ENCODE peak calls at places on chromosomes 3 and 15, in ten cellular contexts. I, L, C, A, F, P, X, Q, V and K are unnamed samples.

GRCh38 chr3:50339485-50340196 is 995 bp downstream of the RASSF1 start:
- DNase-seq in X (peak; percentile 53), V (no peak), L (no peak), A (no peak), Q (no peak), I (no peak), F (no peak), P (no peak), C (no peak), K (no peak)

GRCh38 chr3:38153986-38154608 is 11.2 kb upstream of the OXSR1 start:
- DNase-seq in I (no peak), P (no peak), C (no peak), X (peak; percentile 91), V (no peak), Q (no peak), F (no peak), L (no peak), A (no peak), K (no peak)

GRCh38 chr3:150546226-150547044 is at the start of the genes EIF2A and SERP1:
- DNase-seq in Q (peak; percentile 99), P (peak; percentile 98), I (peak; percentile 99), V (peak; percentile 99), L (peak; percentile 99), F (peak; percentile 97), A (peak; percentile 99), C (peak; percentile 100), X (peak; percentile 99), K (peak; percentile 98)

GRCh38 chr15:94387854-94388441 is 156.6 kb downstream of the MCTP2 start:
- DNase-seq in A (peak; percentile 26), I (no peak), V (no peak), X (no peak), C (no peak), Q (no peak), F (no peak), L (no peak), P (no peak), K (no peak)

GRCh38 chr15:49037546-49037940 is 8.7 kb downstream of the SECISBP2L start:
- DNase-seq in C (no peak), X (no peak), A (no peak), I (no peak), L (no peak), V (no peak), F (no peak), Q (no peak), P (no peak), K (no peak)

GRCh38 chr15:30043211-30043655 is 39.5 kb upstream of the GOLGA8J start:
- DNase-seq in X (peak; percentile 52), I (no peak), P (no peak), L (no peak), A (no peak), C (peak; percentile 12), Q (no peak), F (no peak), V (no peak), K (no peak)

GRCh38 chr3:112931737-112932521 is 43.0 kb downstream of the CD200R1 start:
- DNase-seq in Q (no peak), L (peak; percentile 4), P (no peak), X (no peak), F (no peak), C (no peak), V (no peak), I (peak; percentile 59), A (no peak), K (no peak)

GRCh38 chr15:49435201-49435600 is 12.2 kb downstream of the FGF7 start:
- DNase-seq in F (no peak), V (no peak), Q (no peak), I (no peak), A (no peak), C (no peak), X (peak; percentile 44), L (no peak), P (no peak), K (no peak)

GRCh38 chr15:77604973-77605372 is 27.7 kb downstream of the LINGO1 start:
- DNase-seq in L (no peak), Q (no peak), I (no peak), A (no peak), V (no peak), X (no peak), C (no peak), F (no peak), P (no peak), K (no peak)

GRCh38 chr3:48247401-48247807 is 6.5 kb downstream of the ZNF589 start:
- DNase-seq in P (no peak), Q (no peak), V (no peak), L (no peak), X (peak; percentile 62), I (peak; percentile 29), C (no peak), F (no peak), A (peak; percentile 45), K (no peak)

GRCh38 chr15:61421470-61421869 is 192.4 kb upstream of the RORA start:
- DNase-seq in I (no peak), X (no peak), V (no peak), L (no peak), F (no peak), Q (no peak), P (no peak), A (no peak), C (no peak), K (no peak)

GRCh38 chr3:193762657-193763056 is 169.6 kb downstream of the OPA1 start:
- DNase-seq in L (no peak), V (no peak), A (no peak), X (no peak), P (no peak), C (no peak), F (no peak), Q (no peak), I (no peak), K (no peak)

GRCh38 chr15:57925650-57926049 is 139.9 kb downstream of the ALDH1A2 start:
- DNase-seq in A (no peak), C (no peak), F (no peak), V (no peak), L (no peak), I (no peak), Q (no peak), X (no peak), P (no peak), K (no peak)

GRCh38 chr15:77030928-77031375 is 36.0 kb downstream of the PSTPIP1 start:
- DNase-seq in C (no peak), Q (no peak), F (no peak), X (no peak), P (no peak), A (no peak), L (peak; percentile 10), I (peak; percentile 61), V (no peak), K (no peak)

GRCh38 chr15:50166216-50166615 is 15.8 kb upstream of the SLC27A2 start:
- DNase-seq in A (no peak), P (no peak), V (no peak), F (no peak), Q (no peak), I (no peak), X (peak; percentile 67), L (no peak), C (no peak), K (no peak)

GRCh38 chr3:171565133-171565532 is 104.9 kb upstream of the TNIK start:
- DNase-seq in C (peak; percentile 19), P (no peak), L (no peak), Q (no peak), I (no peak), A (no peak), V (no peak), X (no peak), F (no peak), K (no peak)

GRCh38 chr3:188964957-188965356 is 206.8 kb upstream of the TPRG1 start:
- DNase-seq in Q (no peak), V (no peak), A (no peak), I (no peak), L (no peak), C (no peak), F (no peak), P (no peak), X (no peak), K (no peak)

GRCh38 chr3:190092250-190092649 is 28.4 kb downstream of the P3H2 start:
- DNase-seq in I (no peak), L (no peak), Q (no peak), X (peak; percentile 83), C (no peak), F (no peak), V (no peak), A (no peak), P (no peak), K (no peak)